ENCODE peak calls at places on chromosomes 1 and 21, in eight cellular contexts. One of them, this sample, is unnamed.

GRCh38 chr1:224640587-224640986 is 24.5 kb downstream of the CNIH3 start:
- DNase-seq in GM06990: no peak
- DNase-seq in fibroblast of pulmonary artery: no peak
- DNase-seq in adipocyte: no peak
- DNase-seq in endothelial cell of umbilical vein: no peak
- DNase-seq in MG63: no peak
- DNase-seq in H7: no peak
- DNase-seq in spleen: no peak
- DNase-seq in this sample: no peak

GRCh38 chr1:24764848-24765247 is 19.6 kb downstream of the CLIC4 start:
- DNase-seq in GM06990: no peak
- DNase-seq in fibroblast of pulmonary artery: no peak
- DNase-seq in adipocyte: no peak
- DNase-seq in endothelial cell of umbilical vein: no peak
- DNase-seq in MG63: no peak
- DNase-seq in H7: no peak
- DNase-seq in spleen: no peak
- DNase-seq in this sample: no peak

GRCh38 chr21:46079357-46080170 is 18.3 kb upstream of the COL6A2 start:
- DNase-seq in GM06990: no peak
- DNase-seq in fibroblast of pulmonary artery: peak; percentile 62
- DNase-seq in adipocyte: peak; percentile 91
- DNase-seq in endothelial cell of umbilical vein: no peak
- DNase-seq in MG63: peak; percentile 57
- DNase-seq in H7: peak; percentile 43
- DNase-seq in spleen: peak; percentile 56
- DNase-seq in this sample: peak; percentile 85

GRCh38 chr1:179231923-179232322 is 2.4 kb upstream of the ABL2 start:
- DNase-seq in GM06990: no peak
- DNase-seq in fibroblast of pulmonary artery: no peak
- DNase-seq in adipocyte: no peak
- DNase-seq in endothelial cell of umbilical vein: no peak
- DNase-seq in MG63: no peak
- DNase-seq in H7: no peak
- DNase-seq in spleen: no peak
- DNase-seq in this sample: no peak

GRCh38 chr1:204255225-204255624 is 41.4 kb upstream of the GOLT1A start:
- DNase-seq in GM06990: no peak
- DNase-seq in fibroblast of pulmonary artery: no peak
- DNase-seq in adipocyte: no peak
- DNase-seq in endothelial cell of umbilical vein: no peak
- DNase-seq in MG63: no peak
- DNase-seq in H7: peak; percentile 83
- DNase-seq in spleen: no peak
- DNase-seq in this sample: no peak

GRCh38 chr1:155064109-155064812 is 721 bp downstream of the EFNA4 start:
- DNase-seq in GM06990: peak; percentile 42
- DNase-seq in fibroblast of pulmonary artery: no peak
- DNase-seq in adipocyte: peak; percentile 72
- DNase-seq in endothelial cell of umbilical vein: peak; percentile 54
- DNase-seq in MG63: no peak
- DNase-seq in H7: no peak
- DNase-seq in spleen: no peak
- DNase-seq in this sample: no peak

GRCh38 chr1:171937938-171938337 is 96.6 kb downstream of the DNM3 start:
- DNase-seq in GM06990: no peak
- DNase-seq in fibroblast of pulmonary artery: no peak
- DNase-seq in adipocyte: no peak
- DNase-seq in endothelial cell of umbilical vein: no peak
- DNase-seq in MG63: no peak
- DNase-seq in H7: no peak
- DNase-seq in spleen: no peak
- DNase-seq in this sample: no peak

GRCh38 chr1:202122639-202123335 is at the start of gene GPR37L1:
- DNase-seq in GM06990: no peak
- DNase-seq in fibroblast of pulmonary artery: peak; percentile 53
- DNase-seq in adipocyte: peak; percentile 51
- DNase-seq in endothelial cell of umbilical vein: peak; percentile 49
- DNase-seq in MG63: no peak
- DNase-seq in H7: peak; percentile 94
- DNase-seq in spleen: no peak
- DNase-seq in this sample: no peak

GRCh38 chr1:180462099-180462498 is 40.3 kb downstream of the ACBD6 start:
- DNase-seq in GM06990: no peak
- DNase-seq in fibroblast of pulmonary artery: peak; percentile 23
- DNase-seq in adipocyte: no peak
- DNase-seq in endothelial cell of umbilical vein: no peak
- DNase-seq in MG63: no peak
- DNase-seq in H7: no peak
- DNase-seq in spleen: no peak
- DNase-seq in this sample: no peak

GRCh38 chr1:206955476-206956312 is 9.4 kb upstream of the PIGR start:
- DNase-seq in GM06990: no peak
- DNase-seq in fibroblast of pulmonary artery: no peak
- DNase-seq in adipocyte: no peak
- DNase-seq in endothelial cell of umbilical vein: no peak
- DNase-seq in MG63: no peak
- DNase-seq in H7: no peak
- DNase-seq in spleen: no peak
- DNase-seq in this sample: no peak

GRCh38 chr1:185816460-185816859 is 82.3 kb downstream of the HMCN1 start:
- DNase-seq in GM06990: no peak
- DNase-seq in fibroblast of pulmonary artery: peak; percentile 63
- DNase-seq in adipocyte: peak; percentile 70
- DNase-seq in endothelial cell of umbilical vein: no peak
- DNase-seq in MG63: no peak
- DNase-seq in H7: no peak
- DNase-seq in spleen: no peak
- DNase-seq in this sample: no peak

GRCh38 chr1:9399510-9400424 is 107.1 kb downstream of the SPSB1 start:
- DNase-seq in GM06990: no peak
- DNase-seq in fibroblast of pulmonary artery: peak; percentile 28
- DNase-seq in adipocyte: no peak
- DNase-seq in endothelial cell of umbilical vein: peak; percentile 83
- DNase-seq in MG63: peak; percentile 16
- DNase-seq in H7: peak; percentile 63
- DNase-seq in spleen: no peak
- DNase-seq in this sample: no peak

GRCh38 chr1:47707887-47708535 is 270.2 kb downstream of the FOXD2 start:
- DNase-seq in GM06990: no peak
- DNase-seq in fibroblast of pulmonary artery: no peak
- DNase-seq in adipocyte: no peak
- DNase-seq in endothelial cell of umbilical vein: no peak
- DNase-seq in MG63: no peak
- DNase-seq in H7: peak; percentile 61
- DNase-seq in spleen: no peak
- DNase-seq in this sample: no peak
- H3K4me3 ChIP-seq in GM06990: no peak overlapping the region
- H3K4me3 ChIP-seq in fibroblast of pulmonary artery: no peak overlapping the region
- H3K4me3 ChIP-seq in adipocyte: no peak overlapping the region
- H3K4me3 ChIP-seq in endothelial cell of umbilical vein: no peak overlapping the region
- H3K4me3 ChIP-seq in MG63: no peak overlapping the region
- H3K4me3 ChIP-seq in H7: no peak overlapping the region
- H3K4me3 ChIP-seq in spleen: no peak overlapping the region
- H3K4me3 ChIP-seq in this sample: no peak overlapping the region

GRCh38 chr21:8990326-8991087 is 1530.9 kb upstream of the TPTE start:
- DNase-seq in GM06990: no peak
- DNase-seq in fibroblast of pulmonary artery: no peak
- DNase-seq in adipocyte: no peak
- DNase-seq in endothelial cell of umbilical vein: no peak
- DNase-seq in MG63: peak; percentile 72
- DNase-seq in H7: no peak
- DNase-seq in spleen: no peak
- DNase-seq in this sample: no peak

GRCh38 chr21:8989261-8989882 is 1532.0 kb upstream of the TPTE start:
- DNase-seq in GM06990: no peak
- DNase-seq in fibroblast of pulmonary artery: no peak
- DNase-seq in adipocyte: no peak
- DNase-seq in endothelial cell of umbilical vein: peak; percentile 17
- DNase-seq in MG63: no peak
- DNase-seq in H7: peak; percentile 26
- DNase-seq in spleen: no peak
- DNase-seq in this sample: no peak

GRCh38 chr21:8988696-8989095 is 1532.7 kb upstream of the TPTE start:
- DNase-seq in GM06990: no peak
- DNase-seq in fibroblast of pulmonary artery: no peak
- DNase-seq in adipocyte: no peak
- DNase-seq in endothelial cell of umbilical vein: no peak
- DNase-seq in MG63: peak; percentile 58
- DNase-seq in H7: no peak
- DNase-seq in spleen: no peak
- DNase-seq in this sample: no peak

GRCh38 chr21:8991088-8991907 is 1530.1 kb upstream of the TPTE start:
- DNase-seq in GM06990: no peak
- DNase-seq in fibroblast of pulmonary artery: no peak
- DNase-seq in adipocyte: no peak
- DNase-seq in endothelial cell of umbilical vein: peak; percentile 9
- DNase-seq in MG63: peak; percentile 80
- DNase-seq in H7: no peak
- DNase-seq in spleen: no peak
- DNase-seq in this sample: no peak

GRCh38 chr21:8989883-8990325 is 1531.5 kb upstream of the TPTE start:
- DNase-seq in GM06990: no peak
- DNase-seq in fibroblast of pulmonary artery: no peak
- DNase-seq in adipocyte: no peak
- DNase-seq in endothelial cell of umbilical vein: peak; percentile 15
- DNase-seq in MG63: peak; percentile 85
- DNase-seq in H7: peak; percentile 28
- DNase-seq in spleen: no peak
- DNase-seq in this sample: no peak
- H3K4me3 ChIP-seq in GM06990: no peak overlapping the region
- H3K4me3 ChIP-seq in fibroblast of pulmonary artery: no peak overlapping the region
- H3K4me3 ChIP-seq in adipocyte: no peak overlapping the region
- H3K4me3 ChIP-seq in endothelial cell of umbilical vein: no peak overlapping the region
- H3K4me3 ChIP-seq in MG63: no peak overlapping the region
- H3K4me3 ChIP-seq in H7: no peak overlapping the region
- H3K4me3 ChIP-seq in spleen: no peak overlapping the region
- H3K4me3 ChIP-seq in this sample: no peak overlapping the region

GRCh38 chr1:27598288-27598687 is 5.7 kb downstream of the AHDC1 start:
- DNase-seq in GM06990: no peak
- DNase-seq in fibroblast of pulmonary artery: peak; percentile 60
- DNase-seq in adipocyte: peak; percentile 63
- DNase-seq in endothelial cell of umbilical vein: no peak
- DNase-seq in MG63: no peak
- DNase-seq in H7: peak; percentile 91
- DNase-seq in spleen: no peak
- DNase-seq in this sample: no peak

GRCh38 chr1:27600500-27601175 is 3.3 kb downstream of the AHDC1 start:
- DNase-seq in GM06990: no peak
- DNase-seq in fibroblast of pulmonary artery: peak; percentile 58
- DNase-seq in adipocyte: peak; percentile 56
- DNase-seq in endothelial cell of umbilical vein: peak; percentile 51
- DNase-seq in MG63: no peak
- DNase-seq in H7: peak; percentile 91
- DNase-seq in spleen: no peak
- DNase-seq in this sample: no peak

GRCh38 chr1:27601321-27601770 is 2.6 kb downstream of the AHDC1 start:
- DNase-seq in GM06990: no peak
- DNase-seq in fibroblast of pulmonary artery: no peak
- DNase-seq in adipocyte: no peak
- DNase-seq in endothelial cell of umbilical vein: no peak
- DNase-seq in MG63: no peak
- DNase-seq in H7: no peak
- DNase-seq in spleen: no peak
- DNase-seq in this sample: no peak

GRCh38 chr1:27598902-27599528 is 4.9 kb downstream of the AHDC1 start:
- DNase-seq in GM06990: no peak
- DNase-seq in fibroblast of pulmonary artery: peak; percentile 84
- DNase-seq in adipocyte: peak; percentile 93
- DNase-seq in endothelial cell of umbilical vein: peak; percentile 85
- DNase-seq in MG63: peak; percentile 72
- DNase-seq in H7: peak; percentile 80
- DNase-seq in spleen: no peak
- DNase-seq in this sample: peak; percentile 46

DNA sequence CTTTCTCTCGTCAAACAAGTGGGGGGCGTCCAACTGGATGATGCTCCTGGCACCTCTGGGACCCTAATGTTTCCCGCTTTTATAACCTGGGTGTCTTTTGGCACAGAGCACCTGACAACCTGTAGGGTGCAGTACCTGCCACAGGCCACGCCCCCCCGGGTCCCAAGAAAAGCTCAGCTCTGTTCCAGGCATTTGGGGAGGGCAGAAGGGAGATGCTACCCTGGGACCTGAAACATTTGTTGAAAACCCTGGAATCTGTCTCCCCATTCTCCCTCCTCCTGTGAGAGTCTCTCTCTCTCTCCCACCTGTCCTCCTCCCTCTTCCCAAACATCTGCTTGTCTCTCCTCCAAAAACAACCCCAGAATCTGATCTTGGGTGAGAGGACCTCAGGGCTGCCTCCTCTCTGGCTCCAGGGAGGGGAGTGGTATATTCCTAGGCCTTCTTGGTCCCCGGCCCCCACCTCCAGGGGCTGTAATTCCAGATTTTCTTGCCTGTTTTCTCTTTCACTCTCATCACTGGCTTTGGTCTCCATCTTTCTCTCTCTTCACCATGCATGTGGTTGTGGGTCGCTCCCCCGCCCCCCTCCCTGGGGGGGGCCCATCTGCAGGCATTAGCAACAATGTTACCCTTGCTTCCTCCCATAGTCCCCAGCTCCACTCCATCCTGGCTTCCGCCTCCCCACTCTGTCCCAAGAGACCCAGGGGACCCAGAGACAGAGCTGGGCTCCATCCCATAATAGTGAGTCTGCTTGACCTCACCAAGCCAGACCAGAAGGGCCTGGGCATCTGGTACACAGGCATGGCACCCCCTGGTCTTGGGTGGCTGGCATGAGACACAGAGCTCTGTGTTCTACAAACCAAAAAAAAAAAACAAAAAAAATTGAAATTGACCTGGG is 4.1 kb downstream of the AHDC1 start:
- DNase-seq in GM06990: no peak
- DNase-seq in fibroblast of pulmonary artery: no peak
- DNase-seq in adipocyte: no peak
- DNase-seq in endothelial cell of umbilical vein: no peak
- DNase-seq in MG63: no peak
- DNase-seq in H7: peak; percentile 86
- DNase-seq in spleen: no peak
- DNase-seq in this sample: no peak
- H3K4me3 ChIP-seq in GM06990: no peak overlapping the region
- H3K4me3 ChIP-seq in fibroblast of pulmonary artery: peak overlapping the region; percentile 15
- H3K4me3 ChIP-seq in adipocyte: no peak overlapping the region
- H3K4me3 ChIP-seq in endothelial cell of umbilical vein: no peak overlapping the region
- H3K4me3 ChIP-seq in MG63: no peak overlapping the region
- H3K4me3 ChIP-seq in H7: no peak overlapping the region
- H3K4me3 ChIP-seq in spleen: no peak overlapping the region
- H3K4me3 ChIP-seq in this sample: no peak overlapping the region

DNA sequence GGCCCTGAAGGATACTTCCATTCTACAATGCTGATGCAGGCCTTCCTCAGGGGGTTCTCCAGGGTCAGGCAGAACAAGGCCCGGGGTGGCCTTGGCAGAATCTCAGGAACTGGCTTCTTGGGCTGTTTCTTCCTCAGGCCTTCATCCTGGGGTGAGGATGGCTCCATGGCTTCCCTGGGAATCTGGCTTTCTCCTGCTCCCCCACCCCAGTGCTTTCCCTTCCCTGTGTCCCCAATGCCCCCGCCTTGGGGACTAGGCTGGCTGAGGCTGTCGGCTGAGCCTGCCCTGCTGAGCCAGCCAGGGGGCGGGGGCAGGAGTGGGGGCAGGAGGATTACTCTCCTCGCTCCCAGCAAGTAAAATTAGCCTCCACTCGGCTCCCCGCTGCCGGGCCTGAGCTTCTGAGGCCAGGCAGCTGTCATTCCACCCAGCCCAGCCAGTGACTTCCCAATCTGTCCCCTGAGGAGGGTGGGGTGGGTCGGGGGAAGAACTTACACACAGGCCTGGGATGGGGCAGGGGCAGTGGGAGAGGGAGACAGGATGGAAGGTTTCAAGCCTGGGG is at the start of gene CACNA1S:
- DNase-seq in GM06990: no peak
- DNase-seq in fibroblast of pulmonary artery: no peak
- DNase-seq in adipocyte: no peak
- DNase-seq in endothelial cell of umbilical vein: no peak
- DNase-seq in MG63: no peak
- DNase-seq in H7: no peak
- DNase-seq in spleen: no peak
- DNase-seq in this sample: no peak
- H3K4me3 ChIP-seq in GM06990: no peak within 1 kb of the TSS
- H3K4me3 ChIP-seq in fibroblast of pulmonary artery: no peak within 1 kb of the TSS
- H3K4me3 ChIP-seq in adipocyte: no peak within 1 kb of the TSS
- H3K4me3 ChIP-seq in endothelial cell of umbilical vein: no peak within 1 kb of the TSS
- H3K4me3 ChIP-seq in MG63: no peak within 1 kb of the TSS
- H3K4me3 ChIP-seq in H7: no peak within 1 kb of the TSS
- H3K4me3 ChIP-seq in spleen: no peak within 1 kb of the TSS
- H3K4me3 ChIP-seq in this sample: no peak within 1 kb of the TSS